ENCODE peak calls at places on chromosomes 12 and 14, in seven cellular contexts. G, B, T, V, I, D and C are unnamed samples.
A peak's percentile ranks its signal among the peaks of the same experiment; 100 is the strongest.

GRCh38 chr14:32722631-32723183 is 216.0 kb upstream of the NPAS3 start:
- DNase-seq in B (no peak), V (no peak), G (no peak), T (no peak), I (no peak), D (no peak), C (no peak)

GRCh38 chr14:68715032-68715924 is 77.6 kb downstream of the ZFP36L1 start:
- DNase-seq in B (no peak), T (no peak), G (no peak), V (no peak), D (no peak), I (no peak), C (no peak)

GRCh38 chr14:100408350-100409015 is 85.3 kb downstream of the SLC25A47 start:
- DNase-seq in B (no peak), D (no peak), T (no peak), I (peak; percentile 67), G (no peak), V (no peak), C (no peak)

GRCh38 chr14:91229743-91230200 is 14.7 kb downstream of the GPR68 start:
- DNase-seq in D (no peak), G (no peak), B (peak; percentile 69), V (peak; percentile 96), T (no peak), I (no peak), C (peak; percentile 68)

GRCh38 chr12:52216107-52216506 is 16.9 kb upstream of the KRT7 start:
- DNase-seq in D (no peak), T (no peak), I (no peak), B (no peak), V (no peak), G (no peak), C (no peak)

GRCh38 chr14:52950410-52950897 is 396 bp downstream of the FERMT2 start:
- DNase-seq in T (peak; percentile 71), B (no peak), I (peak; percentile 4), G (peak; percentile 22), D (peak; percentile 80), V (no peak), C (no peak)

GRCh38 chr12:92603741-92604432 is 98.9 kb upstream of the PLEKHG7 start:
- DNase-seq in V (no peak), I (no peak), T (no peak), G (no peak), B (no peak), D (no peak), C (no peak)

GRCh38 chr12:45216983-45217485 is 1.1 kb downstream of the ANO6 start:
- DNase-seq in D (no peak), I (no peak), G (no peak), T (peak; percentile 65), B (no peak), V (no peak), C (no peak)

GRCh38 chr12:43336962-43337555 is 214.9 kb downstream of the ADAMTS20 start:
- DNase-seq in T (peak; percentile 21), G (no peak), D (no peak), V (no peak), B (no peak), I (no peak), C (no peak)

GRCh38 chr14:104323551-104324175 is 185.3 kb downstream of the KIF26A start:
- DNase-seq in I (no peak), T (no peak), G (no peak), V (no peak), D (no peak), B (no peak), C (no peak)

GRCh38 chr12:52045794-52046199 is 5.4 kb upstream of the NR4A1 start:
- DNase-seq in G (no peak), I (no peak), B (no peak), T (no peak), D (no peak), V (no peak), C (no peak)

GRCh38 chr12:132285991-132286681 is 43.3 kb downstream of the GALNT9 start:
- DNase-seq in I (no peak), T (peak; percentile 62), B (no peak), G (peak; percentile 35), D (peak; percentile 69), V (no peak), C (no peak)

GRCh38 chr12:4194661-4195060 is 78.9 kb upstream of the CCND2 start:
- DNase-seq in D (no peak), B (no peak), G (no peak), T (no peak), V (no peak), I (no peak), C (no peak)

GRCh38 chr12:30878034-30878433 is 48.5 kb upstream of the TSPAN11 start:
- DNase-seq in V (no peak), I (no peak), G (no peak), D (no peak), B (no peak), T (no peak), C (no peak)

GRCh38 chr12:116055895-116056607 is 221.4 kb downstream of the MED13L start:
- DNase-seq in D (no peak), V (no peak), G (no peak), B (no peak), T (no peak), I (no peak), C (no peak)

GRCh38 chr12:94498698-94499097 is 39.0 kb upstream of the CEP83 start:
- DNase-seq in I (no peak), D (no peak), G (no peak), B (no peak), V (no peak), T (no peak), C (no peak)

GRCh38 chr14:86521032-86521730 is 991.2 kb downstream of the FLRT2 start:
- DNase-seq in G (no peak), T (no peak), V (no peak), B (no peak), D (no peak), I (no peak), C (no peak)

GRCh38 chr12:47808574-47809380 is 10.9 kb downstream of the HDAC7 start:
- DNase-seq in T (no peak), I (peak; percentile 60), B (no peak), V (no peak), G (no peak), D (no peak), C (no peak)

GRCh38 chr14:104436047-104436531 is 143.5 kb upstream of the C14orf180 start:
- DNase-seq in T (peak; percentile 91), G (no peak), B (no peak), I (peak; percentile 23), V (no peak), D (peak; percentile 55), C (no peak)

GRCh38 chr14:58171090-58171489 is 19.1 kb upstream of the ARMH4 start:
- DNase-seq in G (peak; percentile 79), T (peak; percentile 70), I (peak; percentile 95), D (peak; percentile 85), V (peak; percentile 42), B (peak; percentile 26), C (no peak)

GRCh38 chr14:60327447-60328331 is 78.7 kb downstream of the PPM1A start:
- DNase-seq in V (peak; percentile 47), I (no peak), G (no peak), T (peak; percentile 38), D (peak; percentile 72), B (peak; percentile 54), C (peak; percentile 46)

GRCh38 chr14:103739466-103739792 is 23.8 kb downstream of the ZFYVE21 start:
- DNase-seq in D (no peak), I (no peak), G (no peak), B (no peak), V (no peak), T (no peak), C (no peak)

GRCh38 chr14:89911018-89911919 is 43.3 kb downstream of the EFCAB11 start:
- DNase-seq in B (no peak), V (no peak), D (peak; percentile 59), T (no peak), G (peak; percentile 91), I (no peak), C (no peak)

DNA sequence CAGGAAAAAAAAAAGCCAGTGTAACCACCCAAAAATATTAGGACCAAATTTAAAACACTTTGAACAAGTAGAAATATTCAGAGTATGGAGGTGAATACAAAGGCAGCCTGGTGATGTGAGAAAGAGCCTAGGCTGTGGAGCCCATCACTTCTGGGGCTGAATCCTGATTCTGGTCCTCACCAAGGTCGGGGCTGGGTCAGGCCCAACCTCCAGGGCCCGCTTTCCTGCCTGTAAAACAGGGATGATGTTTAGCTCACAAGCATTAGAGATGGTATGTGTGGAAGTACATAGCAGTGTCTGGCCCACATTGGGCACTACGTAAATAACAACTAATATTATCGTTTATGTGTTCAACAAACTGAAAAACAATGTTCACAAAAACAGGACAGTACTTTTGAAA is 7.8 kb upstream of the CAMKK2 start:
- DNase-seq in B (no peak), D (no peak), T (no peak), I (no peak), G (no peak), V (no peak), C (no peak)
- TF ChIP-seq TAF1 in B (no peak), D (no peak), T (no peak), I (no peak), G (no peak), V (no peak), C (no peak)

GRCh38 chr12:41629606-41630005 is 441.5 kb downstream of the PDZRN4 start:
- DNase-seq in I (no peak), B (no peak), T (no peak), D (no peak), V (no peak), G (no peak), C (no peak)
- TF ChIP-seq TAF1 in I (no peak), B (no peak), T (no peak), D (no peak), V (no peak), G (no peak), C (no peak)

GRCh38 chr14:38387821-38388220 is 131.9 kb upstream of the CLEC14A start:
- DNase-seq in T (no peak), B (no peak), I (no peak), G (no peak), V (no peak), D (no peak), C (no peak)

GRCh38 chr14:38389666-38390065 is 133.8 kb upstream of the CLEC14A start:
- DNase-seq in V (no peak), G (no peak), T (no peak), D (no peak), B (no peak), I (no peak), C (no peak)

GRCh38 chr14:38391334-38391733 is 135.4 kb upstream of the CLEC14A start:
- DNase-seq in D (no peak), V (no peak), B (no peak), I (no peak), T (no peak), G (no peak), C (no peak)
- TF ChIP-seq TAF1 in D (no peak), V (no peak), B (no peak), I (no peak), T (no peak), G (no peak), C (no peak)

GRCh38 chr12:104048162-104048561 is 1.8 kb downstream of the GLT8D2 start:
- DNase-seq in I (no peak), G (no peak), T (no peak), D (no peak), B (no peak), V (no peak), C (no peak)

GRCh38 chr12:104046306-104046705 is 3.7 kb downstream of the GLT8D2 start:
- DNase-seq in I (no peak), V (no peak), T (no peak), G (no peak), B (no peak), D (no peak), C (no peak)

GRCh38 chr12:104050436-104050835 is 449 bp upstream of the GLT8D2 start:
- DNase-seq in T (no peak), I (no peak), B (no peak), D (no peak), V (no peak), G (no peak), C (no peak)

GRCh38 chr12:104054681-104055346 is 4.8 kb upstream of the GLT8D2 start:
- DNase-seq in V (no peak), B (no peak), G (no peak), T (no peak), D (peak; percentile 52), I (no peak), C (no peak)

GRCh38 chr12:104049278-104050257 is at the start of gene GLT8D2:
- DNase-seq in D (peak; percentile 79), B (no peak), T (peak; percentile 70), I (no peak), G (no peak), V (no peak), C (no peak)
- TF ChIP-seq TAF1 in D (peak; percentile 49), B (no peak), T (peak; percentile 39), I (no peak), G (no peak), V (no peak), C (no peak)